ENCODE peak calls at places on chromosomes 5 and 9, in four cellular contexts. One of them, this sample, is unnamed.

GRCh38 chr5:137737349-137738256 is 1.7 kb upstream of the KLHL3 start:
- DNase-seq in SK-N-SH: no peak
- DNase-seq in K562: no peak
- DNase-seq in HepG2: no peak
- DNase-seq in this sample: no peak

GRCh38 chr9:13762209-13762608 is 482.7 kb upstream of the MPDZ start:
- DNase-seq in SK-N-SH: no peak
- DNase-seq in HepG2: no peak
- DNase-seq in K562: no peak
- DNase-seq in this sample: no peak

GRCh38 chr5:164191240-164191639 is 685.8 kb downstream of the MAT2B start:
- DNase-seq in K562: no peak
- DNase-seq in SK-N-SH: no peak
- DNase-seq in HepG2: peak; percentile 14
- DNase-seq in this sample: no peak

GRCh38 chr9:109904666-109905065 is 124.7 kb downstream of the PALM2AKAP2 start:
- DNase-seq in SK-N-SH: no peak
- DNase-seq in K562: no peak
- DNase-seq in HepG2: no peak
- DNase-seq in this sample: no peak

GRCh38 chr5:22889714-22890113 is 36.6 kb upstream of the CDH12 start:
- DNase-seq in SK-N-SH: no peak
- DNase-seq in HepG2: no peak
- DNase-seq in K562: no peak
- DNase-seq in this sample: no peak

GRCh38 chr9:127968717-127969383 is 11.9 kb downstream of the EEIG1 start:
- DNase-seq in SK-N-SH: peak; percentile 51
- DNase-seq in K562: no peak
- DNase-seq in HepG2: no peak
- DNase-seq in this sample: no peak

GRCh38 chr5:132768485-132768868 is 8.6 kb downstream of the SEPTIN8 start:
- DNase-seq in SK-N-SH: no peak
- DNase-seq in HepG2: no peak
- DNase-seq in K562: no peak
- DNase-seq in this sample: no peak

GRCh38 chr5:96718635-96719077 is 56.5 kb downstream of the CAST start:
- DNase-seq in SK-N-SH: no peak
- DNase-seq in K562: no peak
- DNase-seq in HepG2: no peak
- DNase-seq in this sample: no peak

GRCh38 chr5:109921735-109922395 is 232.1 kb downstream of the MAN2A1 start:
- DNase-seq in HepG2: no peak
- DNase-seq in SK-N-SH: no peak
- DNase-seq in K562: no peak
- DNase-seq in this sample: no peak

GRCh38 chr5:103450333-103451061 is 112.1 kb downstream of the NUDT12 start:
- DNase-seq in K562: no peak
- DNase-seq in HepG2: no peak
- DNase-seq in SK-N-SH: no peak
- DNase-seq in this sample: no peak

GRCh38 chr5:176534640-176535039 is 2.6 kb downstream of the RNF44 start:
- DNase-seq in HepG2: no peak
- DNase-seq in K562: no peak
- DNase-seq in SK-N-SH: no peak
- DNase-seq in this sample: no peak

GRCh38 chr5:119439140-119439625 is 13.1 kb upstream of the HSD17B4 start:
- DNase-seq in HepG2: peak; percentile 64
- DNase-seq in SK-N-SH: no peak
- DNase-seq in K562: no peak
- DNase-seq in this sample: no peak
- TF ChIP-seq FOXJ3 in HepG2: no peak
- TF ChIP-seq FOXJ3 in SK-N-SH: no peak
- TF ChIP-seq FOXJ3 in K562: no peak
- TF ChIP-seq FOXJ3 in this sample: no peak

GRCh38 chr9:121662896-121663580 is 11.6 kb downstream of the DAB2IP start:
- DNase-seq in K562: no peak
- DNase-seq in SK-N-SH: no peak
- DNase-seq in HepG2: no peak
- DNase-seq in this sample: no peak
- TF ChIP-seq FOXJ3 in K562: no peak
- TF ChIP-seq FOXJ3 in SK-N-SH: no peak
- TF ChIP-seq FOXJ3 in HepG2: no peak
- TF ChIP-seq FOXJ3 in this sample: no peak

GRCh38 chr9:89797970-89798369 is 193.2 kb downstream of the GADD45G start:
- DNase-seq in SK-N-SH: peak; percentile 46
- DNase-seq in K562: no peak
- DNase-seq in HepG2: no peak
- DNase-seq in this sample: no peak
- TF ChIP-seq FOXJ3 in SK-N-SH: no peak
- TF ChIP-seq FOXJ3 in K562: no peak
- TF ChIP-seq FOXJ3 in HepG2: no peak
- TF ChIP-seq FOXJ3 in this sample: no peak

DNA sequence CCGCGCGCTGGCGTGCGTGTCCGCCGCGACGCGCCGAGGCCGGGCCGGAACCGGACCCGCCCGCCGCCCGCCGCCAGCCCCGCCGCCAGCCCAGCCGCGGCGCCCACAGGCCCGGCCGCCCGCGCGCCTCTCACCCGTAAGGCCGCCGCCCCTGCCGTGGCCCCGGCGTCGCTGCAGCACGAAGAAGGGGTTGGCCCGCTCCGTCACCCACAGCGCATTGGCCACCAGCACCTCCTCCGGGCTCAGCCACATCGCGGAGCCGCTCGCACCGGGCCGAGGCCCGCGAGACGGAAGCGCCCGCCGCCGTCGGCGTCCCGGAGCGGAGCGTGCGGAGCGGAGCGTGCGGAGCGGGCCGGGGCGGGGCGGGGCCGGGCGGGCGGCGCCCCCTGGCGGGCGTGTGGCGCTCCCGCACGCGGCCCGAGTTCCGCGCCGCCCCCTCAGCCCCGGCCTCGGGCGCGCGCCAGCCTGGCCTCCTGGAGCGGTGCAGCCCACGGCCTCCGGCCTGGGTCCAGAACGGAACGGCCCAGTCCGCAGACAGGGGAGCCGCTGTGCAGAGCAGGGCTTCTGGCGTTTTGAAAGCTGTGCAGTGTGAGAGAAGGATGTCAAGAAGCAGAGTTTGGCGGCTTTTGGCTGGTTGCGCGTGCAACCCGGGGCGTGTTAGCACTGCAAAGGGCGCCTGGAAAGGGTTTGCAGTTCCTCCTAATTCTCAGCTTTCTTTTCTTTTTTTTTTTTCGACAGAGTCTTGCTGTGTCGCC is at the start of gene TBC1D9B:
- DNase-seq in SK-N-SH: peak; percentile 96
- DNase-seq in HepG2: peak; percentile 27
- DNase-seq in K562: peak; percentile 84
- DNase-seq in this sample: peak; percentile 60
- TF ChIP-seq FOXJ3 in SK-N-SH: no peak
- TF ChIP-seq FOXJ3 in HepG2: no peak
- TF ChIP-seq FOXJ3 in K562: no peak
- TF ChIP-seq FOXJ3 in this sample: no peak

GRCh38 chr9:123074627-123075026 is 41.2 kb downstream of the GPR21 start:
- DNase-seq in K562: no peak
- DNase-seq in SK-N-SH: no peak
- DNase-seq in HepG2: no peak
- DNase-seq in this sample: no peak

GRCh38 chr9:123073441-123073840 is 40.0 kb downstream of the GPR21 start:
- DNase-seq in SK-N-SH: no peak
- DNase-seq in HepG2: no peak
- DNase-seq in K562: no peak
- DNase-seq in this sample: no peak

GRCh38 chr9:123070210-123070609 is 36.7 kb downstream of the GPR21 start:
- DNase-seq in SK-N-SH: no peak
- DNase-seq in HepG2: no peak
- DNase-seq in K562: no peak
- DNase-seq in this sample: no peak

GRCh38 chr9:123072407-123072995 is 39.0 kb downstream of the GPR21 start:
- DNase-seq in HepG2: no peak
- DNase-seq in K562: no peak
- DNase-seq in SK-N-SH: no peak
- DNase-seq in this sample: no peak

GRCh38 chr9:123073991-123074422 is 40.5 kb downstream of the GPR21 start:
- DNase-seq in HepG2: no peak
- DNase-seq in SK-N-SH: no peak
- DNase-seq in K562: no peak
- DNase-seq in this sample: no peak
- TF ChIP-seq FOXJ3 in HepG2: no peak
- TF ChIP-seq FOXJ3 in SK-N-SH: no peak
- TF ChIP-seq FOXJ3 in K562: no peak
- TF ChIP-seq FOXJ3 in this sample: no peak

DNA sequence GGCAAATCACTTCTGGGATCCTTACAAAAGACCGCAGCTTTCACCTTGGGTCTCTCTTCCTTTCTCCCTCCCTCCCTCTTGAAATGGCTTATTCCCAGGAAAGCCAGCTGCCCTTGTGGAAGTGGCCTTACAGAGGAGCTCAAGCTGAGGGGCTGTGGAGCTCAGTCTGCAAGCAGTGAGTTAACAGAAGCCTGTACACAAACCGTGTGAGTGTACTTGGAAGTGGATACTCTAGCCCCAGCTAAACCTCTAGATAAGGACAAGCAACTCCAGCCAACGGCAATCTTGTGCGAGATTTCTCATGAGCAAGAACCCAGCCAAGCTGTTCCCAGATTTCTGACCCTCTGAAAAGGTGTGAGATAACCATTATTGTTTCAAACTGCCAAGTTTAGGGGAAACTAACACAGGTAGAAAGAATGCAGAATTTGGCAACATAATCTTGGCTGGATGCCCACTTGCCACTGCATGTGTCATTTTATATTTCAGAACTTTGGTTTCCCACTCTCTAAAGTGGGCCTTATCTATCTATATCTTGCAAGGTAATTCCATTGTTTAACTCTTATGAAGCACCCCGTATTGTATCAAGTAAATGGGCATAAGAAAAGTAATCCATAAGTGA is 85.6 kb downstream of the CDH18 start:
- DNase-seq in K562: no peak
- DNase-seq in HepG2: no peak
- DNase-seq in SK-N-SH: no peak
- DNase-seq in this sample: peak; percentile 18
- TF ChIP-seq FOXJ3 in K562: no peak
- TF ChIP-seq FOXJ3 in HepG2: no peak
- TF ChIP-seq FOXJ3 in SK-N-SH: no peak
- TF ChIP-seq FOXJ3 in this sample: no peak

DNA sequence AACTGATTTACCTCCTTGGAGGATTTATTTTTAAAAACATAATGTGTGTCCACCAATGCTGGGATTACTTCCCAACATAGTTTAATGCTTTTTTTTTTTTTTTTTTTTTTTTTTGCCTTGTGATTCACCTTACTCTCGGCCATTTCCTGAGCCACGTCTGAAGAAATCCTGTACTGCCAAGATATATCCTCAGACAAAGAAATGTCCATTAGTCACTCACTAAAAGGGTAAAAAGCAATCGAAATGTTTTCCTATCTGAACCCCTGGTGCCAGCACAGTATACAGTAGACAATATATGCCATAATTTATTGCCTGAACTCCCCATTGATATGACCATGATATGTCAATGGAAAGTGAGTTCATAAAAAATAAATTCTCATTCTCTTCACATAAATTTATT is 344.1 kb downstream of the BNC2 start:
- DNase-seq in SK-N-SH: no peak
- DNase-seq in K562: no peak
- DNase-seq in HepG2: no peak
- DNase-seq in this sample: no peak
- TF ChIP-seq FOXJ3 in SK-N-SH: no peak
- TF ChIP-seq FOXJ3 in K562: no peak
- TF ChIP-seq FOXJ3 in HepG2: no peak
- TF ChIP-seq FOXJ3 in this sample: no peak

GRCh38 chr9:5838884-5839571 is 6.1 kb upstream of the ERMP1 start:
- DNase-seq in K562: peak; percentile 82
- DNase-seq in HepG2: peak; percentile 96
- DNase-seq in SK-N-SH: no peak
- DNase-seq in this sample: no peak
- TF ChIP-seq FOXJ3 in K562: no peak
- TF ChIP-seq FOXJ3 in HepG2: no peak
- TF ChIP-seq FOXJ3 in SK-N-SH: no peak
- TF ChIP-seq FOXJ3 in this sample: no peak

DNA sequence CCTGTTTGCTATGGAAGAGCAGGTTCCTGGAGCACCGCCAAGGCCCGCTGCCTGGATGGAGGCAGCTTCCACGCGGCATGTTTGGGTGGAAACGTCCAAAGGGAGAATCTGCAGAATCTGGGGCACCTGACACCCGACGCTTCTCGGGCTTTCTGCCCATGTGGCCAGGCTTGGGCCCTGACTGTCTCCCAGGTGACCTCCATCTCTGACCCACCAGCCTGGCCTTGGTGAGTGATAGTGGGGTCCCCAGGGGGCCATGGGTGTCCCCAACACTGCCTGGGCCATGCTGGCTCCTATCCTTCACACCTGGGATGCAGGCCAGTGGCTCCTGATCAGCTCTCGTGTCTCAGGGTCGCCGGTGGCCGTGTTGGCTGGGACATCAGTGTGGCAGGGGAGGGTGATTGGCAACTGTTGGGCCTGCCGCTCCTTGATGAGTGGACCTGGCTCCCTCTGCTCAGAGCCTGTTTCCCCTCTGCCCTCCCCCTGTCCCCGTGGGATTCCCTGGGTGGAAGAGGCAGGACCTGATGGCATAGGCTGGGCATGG is 34.0 kb downstream of the GLT6D1 start:
- DNase-seq in SK-N-SH: peak; percentile 15
- DNase-seq in K562: no peak
- DNase-seq in HepG2: no peak
- DNase-seq in this sample: no peak
- TF ChIP-seq FOXJ3 in SK-N-SH: no peak
- TF ChIP-seq FOXJ3 in K562: no peak
- TF ChIP-seq FOXJ3 in HepG2: no peak
- TF ChIP-seq FOXJ3 in this sample: no peak